ENCODE peak calls at places on chromosomes 2 and 18, in ten cellular contexts. One of them, this sample, is unnamed.

GRCh38 chr2:197306691-197307030 is 3.9 kb downstream of the ANKRD44 start:
- DNase-seq in B cell: no peak
- DNase-seq in foreskin fibroblast: no peak
- DNase-seq in AG10803: peak; percentile 38
- DNase-seq in tibial nerve: no peak
- DNase-seq in HCT116: no peak
- DNase-seq in endothelial cell: no peak
- DNase-seq in lung: peak; percentile 48
- DNase-seq in AG04450: no peak
- DNase-seq in K562: no peak
- DNase-seq in this sample: peak; percentile 61

GRCh38 chr2:8515390-8515761 is 166.5 kb upstream of the ID2 start:
- DNase-seq in B cell: peak; percentile 53
- DNase-seq in foreskin fibroblast: no peak
- DNase-seq in AG10803: no peak
- DNase-seq in tibial nerve: no peak
- DNase-seq in HCT116: no peak
- DNase-seq in endothelial cell: no peak
- DNase-seq in lung: no peak
- DNase-seq in AG04450: no peak
- DNase-seq in K562: no peak
- DNase-seq in this sample: no peak

GRCh38 chr2:23681356-23682140 is 245.4 kb downstream of the ATAD2B start:
- DNase-seq in B cell: no peak
- DNase-seq in foreskin fibroblast: no peak
- DNase-seq in AG10803: no peak
- DNase-seq in tibial nerve: no peak
- DNase-seq in HCT116: no peak
- DNase-seq in endothelial cell: no peak
- DNase-seq in lung: no peak
- DNase-seq in AG04450: no peak
- DNase-seq in K562: no peak
- DNase-seq in this sample: no peak

GRCh38 chr2:113124181-113124961 is 3.0 kb upstream of the IL1RN start:
- DNase-seq in B cell: no peak
- DNase-seq in foreskin fibroblast: peak; percentile 10
- DNase-seq in AG10803: peak; percentile 33
- DNase-seq in tibial nerve: no peak
- DNase-seq in HCT116: no peak
- DNase-seq in endothelial cell: no peak
- DNase-seq in lung: no peak
- DNase-seq in AG04450: no peak
- DNase-seq in K562: no peak
- DNase-seq in this sample: peak; percentile 58

GRCh38 chr2:121888189-121888557 is 132.7 kb downstream of the TSN start:
- DNase-seq in B cell: no peak
- DNase-seq in foreskin fibroblast: no peak
- DNase-seq in AG10803: no peak
- DNase-seq in tibial nerve: no peak
- DNase-seq in HCT116: peak; percentile 37
- DNase-seq in endothelial cell: no peak
- DNase-seq in lung: no peak
- DNase-seq in AG04450: no peak
- DNase-seq in K562: peak; percentile 37
- DNase-seq in this sample: no peak

GRCh38 chr2:174846218-174846617 is 81.9 kb upstream of the CHRNA1 start:
- DNase-seq in B cell: no peak
- DNase-seq in foreskin fibroblast: no peak
- DNase-seq in AG10803: peak; percentile 51
- DNase-seq in tibial nerve: no peak
- DNase-seq in HCT116: no peak
- DNase-seq in endothelial cell: no peak
- DNase-seq in lung: no peak
- DNase-seq in AG04450: no peak
- DNase-seq in K562: no peak
- DNase-seq in this sample: no peak

GRCh38 chr2:216877085-216877484 is 17.2 kb upstream of the TNP1 start:
- DNase-seq in B cell: no peak
- DNase-seq in foreskin fibroblast: no peak
- DNase-seq in AG10803: no peak
- DNase-seq in tibial nerve: no peak
- DNase-seq in HCT116: peak; percentile 4
- DNase-seq in endothelial cell: no peak
- DNase-seq in lung: no peak
- DNase-seq in AG04450: no peak
- DNase-seq in K562: no peak
- DNase-seq in this sample: no peak

GRCh38 chr2:183010112-183010511 is 28.1 kb downstream of the NCKAP1 start:
- DNase-seq in B cell: no peak
- DNase-seq in foreskin fibroblast: peak; percentile 26
- DNase-seq in AG10803: peak; percentile 8
- DNase-seq in tibial nerve: no peak
- DNase-seq in HCT116: peak; percentile 28
- DNase-seq in endothelial cell: no peak
- DNase-seq in lung: no peak
- DNase-seq in AG04450: peak; percentile 42
- DNase-seq in K562: peak; percentile 77
- DNase-seq in this sample: no peak

GRCh38 chr2:24919977-24920812 is at the start of gene ADCY3:
- DNase-seq in B cell: peak; percentile 51
- DNase-seq in foreskin fibroblast: peak; percentile 59
- DNase-seq in AG10803: peak; percentile 51
- DNase-seq in tibial nerve: peak; percentile 51
- DNase-seq in HCT116: no peak
- DNase-seq in endothelial cell: peak; percentile 48
- DNase-seq in lung: no peak
- DNase-seq in AG04450: no peak
- DNase-seq in K562: peak; percentile 86
- DNase-seq in this sample: no peak

GRCh38 chr2:24920813-24921441 is 890 bp upstream of the ADCY3 start:
- DNase-seq in B cell: no peak
- DNase-seq in foreskin fibroblast: no peak
- DNase-seq in AG10803: no peak
- DNase-seq in tibial nerve: no peak
- DNase-seq in HCT116: no peak
- DNase-seq in endothelial cell: no peak
- DNase-seq in lung: no peak
- DNase-seq in AG04450: no peak
- DNase-seq in K562: peak; percentile 44
- DNase-seq in this sample: no peak

GRCh38 chr2:24918326-24919099 is 1.5 kb downstream of the ADCY3 start:
- DNase-seq in B cell: no peak
- DNase-seq in foreskin fibroblast: no peak
- DNase-seq in AG10803: no peak
- DNase-seq in tibial nerve: no peak
- DNase-seq in HCT116: no peak
- DNase-seq in endothelial cell: no peak
- DNase-seq in lung: no peak
- DNase-seq in AG04450: no peak
- DNase-seq in K562: no peak
- DNase-seq in this sample: no peak

GRCh38 chr2:24917731-24918325 is 2.2 kb downstream of the ADCY3 start:
- DNase-seq in B cell: no peak
- DNase-seq in foreskin fibroblast: no peak
- DNase-seq in AG10803: no peak
- DNase-seq in tibial nerve: no peak
- DNase-seq in HCT116: no peak
- DNase-seq in endothelial cell: no peak
- DNase-seq in lung: no peak
- DNase-seq in AG04450: no peak
- DNase-seq in K562: no peak
- DNase-seq in this sample: no peak

GRCh38 chr2:24919100-24919976 is 699 bp downstream of the ADCY3 start:
- DNase-seq in B cell: no peak
- DNase-seq in foreskin fibroblast: no peak
- DNase-seq in AG10803: peak; percentile 31
- DNase-seq in tibial nerve: no peak
- DNase-seq in HCT116: no peak
- DNase-seq in endothelial cell: peak; percentile 34
- DNase-seq in lung: no peak
- DNase-seq in AG04450: no peak
- DNase-seq in K562: peak; percentile 62
- DNase-seq in this sample: no peak
- TF ChIP-seq CTCF in B cell: no peak
- TF ChIP-seq CTCF in foreskin fibroblast: no peak
- TF ChIP-seq CTCF in AG10803: no peak
- TF ChIP-seq CTCF in tibial nerve: no peak
- TF ChIP-seq CTCF in HCT116: no peak
- TF ChIP-seq CTCF in endothelial cell: no peak
- TF ChIP-seq CTCF in lung: no peak
- TF ChIP-seq CTCF in AG04450: no peak
- TF ChIP-seq CTCF in K562: no peak
- TF ChIP-seq CTCF in this sample: no peak

DNA sequence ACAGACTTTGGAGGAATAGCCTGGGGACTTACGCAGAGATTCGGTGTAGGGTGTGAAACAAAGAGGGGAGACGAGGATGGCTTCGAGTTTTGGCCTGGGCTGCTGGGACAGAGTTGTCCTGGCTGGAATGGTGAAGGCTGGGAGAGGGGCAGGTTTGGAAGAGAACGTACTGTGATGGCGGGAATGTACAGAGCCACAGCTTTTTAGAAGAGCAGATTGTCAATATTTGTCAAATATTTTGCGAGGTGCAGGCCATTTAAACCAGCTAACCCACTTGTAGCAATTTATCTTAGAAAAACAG is 14.4 kb upstream of the ITM2C start:
- DNase-seq in B cell: no peak
- DNase-seq in foreskin fibroblast: no peak
- DNase-seq in AG10803: no peak
- DNase-seq in tibial nerve: no peak
- DNase-seq in HCT116: no peak
- DNase-seq in endothelial cell: no peak
- DNase-seq in lung: no peak
- DNase-seq in AG04450: no peak
- DNase-seq in K562: no peak
- DNase-seq in this sample: no peak
- TF ChIP-seq CTCF in B cell: peak; percentile 51
- TF ChIP-seq CTCF in foreskin fibroblast: no peak
- TF ChIP-seq CTCF in AG10803: no peak
- TF ChIP-seq CTCF in tibial nerve: no peak
- TF ChIP-seq CTCF in HCT116: no peak
- TF ChIP-seq CTCF in endothelial cell: peak; percentile 48
- TF ChIP-seq CTCF in lung: no peak
- TF ChIP-seq CTCF in AG04450: no peak
- TF ChIP-seq CTCF in K562: no peak
- TF ChIP-seq CTCF in this sample: no peak

GRCh38 chr18:54713386-54713785 is 114.9 kb upstream of the RAB27B start:
- DNase-seq in B cell: no peak
- DNase-seq in foreskin fibroblast: no peak
- DNase-seq in AG10803: no peak
- DNase-seq in tibial nerve: no peak
- DNase-seq in HCT116: no peak
- DNase-seq in endothelial cell: no peak
- DNase-seq in lung: no peak
- DNase-seq in AG04450: no peak
- DNase-seq in K562: no peak
- DNase-seq in this sample: no peak

GRCh38 chr18:54718436-54718773 is 109.9 kb upstream of the RAB27B start:
- DNase-seq in B cell: no peak
- DNase-seq in foreskin fibroblast: no peak
- DNase-seq in AG10803: no peak
- DNase-seq in tibial nerve: no peak
- DNase-seq in HCT116: no peak
- DNase-seq in endothelial cell: no peak
- DNase-seq in lung: no peak
- DNase-seq in AG04450: no peak
- DNase-seq in K562: no peak
- DNase-seq in this sample: no peak

GRCh38 chr18:54720590-54720989 is 107.7 kb upstream of the RAB27B start:
- DNase-seq in B cell: no peak
- DNase-seq in foreskin fibroblast: no peak
- DNase-seq in AG10803: no peak
- DNase-seq in tibial nerve: no peak
- DNase-seq in HCT116: no peak
- DNase-seq in endothelial cell: no peak
- DNase-seq in lung: no peak
- DNase-seq in AG04450: no peak
- DNase-seq in K562: no peak
- DNase-seq in this sample: no peak

GRCh38 chr18:54716586-54716985 is 111.7 kb upstream of the RAB27B start:
- DNase-seq in B cell: no peak
- DNase-seq in foreskin fibroblast: no peak
- DNase-seq in AG10803: no peak
- DNase-seq in tibial nerve: no peak
- DNase-seq in HCT116: no peak
- DNase-seq in endothelial cell: no peak
- DNase-seq in lung: no peak
- DNase-seq in AG04450: no peak
- DNase-seq in K562: no peak
- DNase-seq in this sample: no peak

GRCh38 chr18:54717673-54718435 is 110.4 kb upstream of the RAB27B start:
- DNase-seq in B cell: peak; percentile 41
- DNase-seq in foreskin fibroblast: no peak
- DNase-seq in AG10803: peak; percentile 18
- DNase-seq in tibial nerve: no peak
- DNase-seq in HCT116: no peak
- DNase-seq in endothelial cell: peak; percentile 19
- DNase-seq in lung: no peak
- DNase-seq in AG04450: no peak
- DNase-seq in K562: peak; percentile 7
- DNase-seq in this sample: no peak
- TF ChIP-seq CTCF in B cell: no peak
- TF ChIP-seq CTCF in foreskin fibroblast: no peak
- TF ChIP-seq CTCF in AG10803: no peak
- TF ChIP-seq CTCF in tibial nerve: no peak
- TF ChIP-seq CTCF in HCT116: no peak
- TF ChIP-seq CTCF in endothelial cell: no peak
- TF ChIP-seq CTCF in lung: no peak
- TF ChIP-seq CTCF in AG04450: no peak
- TF ChIP-seq CTCF in K562: no peak
- TF ChIP-seq CTCF in this sample: no peak

GRCh38 chr2:120344991-120345975 is 653 bp upstream of the INHBB start:
- DNase-seq in B cell: no peak
- DNase-seq in foreskin fibroblast: peak; percentile 22
- DNase-seq in AG10803: no peak
- DNase-seq in tibial nerve: no peak
- DNase-seq in HCT116: no peak
- DNase-seq in endothelial cell: peak; percentile 30
- DNase-seq in lung: no peak
- DNase-seq in AG04450: no peak
- DNase-seq in K562: no peak
- DNase-seq in this sample: no peak

GRCh38 chr2:120346034-120346666 is at the start of gene INHBB:
- DNase-seq in B cell: no peak
- DNase-seq in foreskin fibroblast: no peak
- DNase-seq in AG10803: peak; percentile 20
- DNase-seq in tibial nerve: no peak
- DNase-seq in HCT116: no peak
- DNase-seq in endothelial cell: no peak
- DNase-seq in lung: no peak
- DNase-seq in AG04450: no peak
- DNase-seq in K562: no peak
- DNase-seq in this sample: no peak

GRCh38 chr2:120343100-120343432 is 2.9 kb upstream of the INHBB start:
- DNase-seq in B cell: no peak
- DNase-seq in foreskin fibroblast: no peak
- DNase-seq in AG10803: no peak
- DNase-seq in tibial nerve: no peak
- DNase-seq in HCT116: no peak
- DNase-seq in endothelial cell: no peak
- DNase-seq in lung: no peak
- DNase-seq in AG04450: no peak
- DNase-seq in K562: no peak
- DNase-seq in this sample: no peak

GRCh38 chr2:120343433-120344105 is 2.4 kb upstream of the INHBB start:
- DNase-seq in B cell: peak; percentile 47
- DNase-seq in foreskin fibroblast: peak; percentile 76
- DNase-seq in AG10803: peak; percentile 83
- DNase-seq in tibial nerve: peak; percentile 75
- DNase-seq in HCT116: peak; percentile 59
- DNase-seq in endothelial cell: peak; percentile 91
- DNase-seq in lung: peak; percentile 83
- DNase-seq in AG04450: peak; percentile 26
- DNase-seq in K562: peak; percentile 60
- DNase-seq in this sample: no peak

GRCh38 chr2:120344214-120344990 is 1.5 kb upstream of the INHBB start:
- DNase-seq in B cell: no peak
- DNase-seq in foreskin fibroblast: no peak
- DNase-seq in AG10803: peak; percentile 28
- DNase-seq in tibial nerve: no peak
- DNase-seq in HCT116: no peak
- DNase-seq in endothelial cell: peak; percentile 52
- DNase-seq in lung: no peak
- DNase-seq in AG04450: no peak
- DNase-seq in K562: no peak
- DNase-seq in this sample: peak; percentile 21
- TF ChIP-seq CTCF in B cell: no peak
- TF ChIP-seq CTCF in foreskin fibroblast: no peak
- TF ChIP-seq CTCF in AG10803: no peak
- TF ChIP-seq CTCF in tibial nerve: no peak
- TF ChIP-seq CTCF in HCT116: no peak
- TF ChIP-seq CTCF in endothelial cell: no peak
- TF ChIP-seq CTCF in lung: no peak
- TF ChIP-seq CTCF in AG04450: no peak
- TF ChIP-seq CTCF in K562: no peak
- TF ChIP-seq CTCF in this sample: no peak